ENCODE peak calls at places on chromosomes 3 and 15, in ten cellular contexts. A is colonic mucosa, Y is NCI-H774, V is T-helper 1 cell, O is GM19239, J is neuronal stem cell, P is cardiac muscle cell, X is GM04504, Q is H54, T is ecto neural progenitor cell. S is an unnamed sample.

GRCh38 chr3:53902711-53903110 is 11.1 kb upstream of the SELENOK start:
- DNase-seq in Y (no peak), O (no peak), Q (no peak), P (no peak), J (no peak), T (no peak), A (no peak), V (no peak), X (no peak), S (no peak)

GRCh38 chr3:32500880-32501784 is 1.5 kb downstream of the CMTM6 start:
- DNase-seq in A (no peak), J (no peak), Q (no peak), V (no peak), P (no peak), O (no peak), X (no peak), Y (no peak), T (no peak), S (no peak)

GRCh38 chr15:74403981-74404563 is 29.7 kb downstream of the SEMA7A start:
- DNase-seq in T (no peak), O (peak; percentile 82), Y (no peak), P (no peak), Q (no peak), A (no peak), V (no peak), X (no peak), J (no peak), S (no peak)

GRCh38 chr3:30310251-30310954 is 296.0 kb upstream of the TGFBR2 start:
- DNase-seq in V (no peak), X (no peak), A (no peak), J (no peak), T (no peak), O (no peak), P (no peak), Q (no peak), Y (no peak), S (no peak)

GRCh38 chr3:4995500-4996053 is 16.3 kb downstream of the BHLHE40 start:
- DNase-seq in Y (no peak), J (no peak), Q (peak; percentile 67), T (peak; percentile 38), X (no peak), O (no peak), V (no peak), A (peak; percentile 17), P (no peak), S (peak; percentile 38)

GRCh38 chr3:193850084-193850619 is 257.1 kb downstream of the OPA1 start:
- DNase-seq in V (no peak), A (no peak), J (no peak), O (no peak), X (no peak), Y (no peak), Q (no peak), P (no peak), T (no peak), S (no peak)

GRCh38 chr15:77530576-77530975 is 102.1 kb downstream of the LINGO1 start:
- DNase-seq in A (no peak), J (no peak), Q (no peak), X (no peak), Y (no peak), P (no peak), V (no peak), O (no peak), T (no peak), S (no peak)

GRCh38 chr15:42106278-42106677 is 11.9 kb upstream of the PLA2G4D start:
- DNase-seq in J (no peak), A (peak; percentile 18), T (no peak), Y (no peak), V (no peak), O (no peak), Q (no peak), P (peak; percentile 18), X (no peak), S (no peak)

GRCh38 chr3:196075013-196075412 is 6.9 kb downstream of the TFRC start:
- DNase-seq in V (no peak), X (no peak), T (no peak), J (no peak), O (no peak), Q (no peak), Y (no peak), A (no peak), P (no peak), S (no peak)

GRCh38 chr3:123511726-123512125 is 62.8 kb upstream of the ADCY5 start:
- DNase-seq in Q (no peak), P (no peak), T (no peak), V (no peak), A (no peak), J (no peak), Y (no peak), X (no peak), O (no peak), S (no peak)

GRCh38 chr3:41318520-41318919 is 119.2 kb downstream of the CTNNB1 start:
- DNase-seq in T (no peak), J (no peak), X (no peak), O (no peak), P (no peak), V (no peak), A (no peak), Q (peak; percentile 21), Y (no peak), S (peak; percentile 3)

S was measured in T1000.